ENCODE peak calls at places on chromosomes 7 and 10, in four cellular contexts. F is Peyer's patch, X is upper lobe of right lung, B is fibroblast of mammary gland. M is an unnamed sample.

GRCh38 chr7:109986701-109987100 is 1104.2 kb upstream of the LRRN3 start:
- DNase-seq in F (no peak), X (no peak), B (no peak), M (no peak)

GRCh38 chr7:50349399-50349798 is 44.9 kb downstream of the IKZF1 start:
- DNase-seq in F (no peak), X (no peak), B (no peak), M (no peak)

GRCh38 chr10:69955897-69956832 is 96.5 kb upstream of the MACROH2A2 start:
- DNase-seq in F (peak; percentile 47), X (no peak), B (no peak), M (peak; percentile 51)

GRCh38 chr10:122301055-122301810 is 30.1 kb downstream of the BTBD16 start:
- DNase-seq in F (no peak), X (no peak), B (peak; percentile 80), M (no peak)

GRCh38 chr10:129631011-129631410 is 164.0 kb downstream of the MGMT start:
- DNase-seq in F (no peak), X (no peak), B (no peak), M (no peak)

GRCh38 chr10:125811251-125811650 is 11.8 kb downstream of the UROS start:
- DNase-seq in F (no peak), X (no peak), B (no peak), M (no peak)

GRCh38 chr7:50855526-50855925 is 72.8 kb upstream of the GRB10 start:
- DNase-seq in F (no peak), X (no peak), B (no peak), M (no peak)

GRCh38 chr10:101643546-101643945 is 51.4 kb downstream of the FBXW4 start:
- DNase-seq in F (no peak), X (no peak), B (no peak), M (no peak)

GRCh38 chr10:1070939-1071338 is 14.8 kb downstream of the WDR37 start:
- DNase-seq in F (no peak), X (no peak), B (peak; percentile 20), M (no peak)

GRCh38 chr7:63899691-63900393 is 98.8 kb upstream of the ZNF722 start:
- DNase-seq in F (peak; percentile 50), X (peak; percentile 87), B (peak; percentile 23), M (peak; percentile 76)

GRCh38 chr10:125812128-125812527 is 10.9 kb downstream of the UROS start:
- DNase-seq in F (no peak), X (no peak), B (peak; percentile 16), M (no peak)

GRCh38 chr10:72784551-72785421 is 92.8 kb downstream of the MCU start:
- DNase-seq in F (no peak), X (no peak), B (peak; percentile 87), M (peak; percentile 65)

GRCh38 chr10:6052247-6053221 is 9.6 kb downstream of the IL2RA start:
- DNase-seq in F (peak; percentile 87), X (no peak), B (no peak), M (peak; percentile 58)

GRCh38 chr10:103499881-103500280 is 6.4 kb downstream of the NEURL1 start:
- DNase-seq in F (no peak), X (no peak), B (no peak), M (no peak)

GRCh38 chr7:112926018-112926417 is 135.8 kb upstream of the TMEM168 start:
- DNase-seq in F (no peak), X (no peak), B (no peak), M (no peak)

GRCh38 chr7:148503900-148504487 is 86.6 kb upstream of the C7orf33 start:
- DNase-seq in F (no peak), X (no peak), B (peak; percentile 56), M (no peak)

GRCh38 chr7:80921130-80921529 is 2.3 kb upstream of the SEMA3C start:
- DNase-seq in F (no peak), X (no peak), B (peak; percentile 39), M (no peak)

GRCh38 chr10:24238527-24239247 is 29.7 kb downstream of the KIAA1217 start:
- DNase-seq in F (no peak), X (no peak), B (no peak), M (no peak)

GRCh38 chr7:135335628-135336139 is 102.0 kb downstream of the STRA8 start:
- DNase-seq in F (peak; percentile 84), X (no peak), B (peak; percentile 45), M (no peak)

GRCh38 chr7:78039791-78040776 is 241.5 kb downstream of the PHTF2 start:
- DNase-seq in F (peak; percentile 68), X (no peak), B (peak; percentile 17), M (peak; percentile 68)

GRCh38 chr7:7861211-7861633 is 107.4 kb upstream of the GLCCI1 start:
- DNase-seq in F (no peak), X (no peak), B (peak; percentile 91), M (no peak)

GRCh38 chr10:47076949-47077348 is 165.7 kb downstream of the PTPN20 start:
- DNase-seq in F (no peak), X (no peak), B (peak; percentile 45), M (no peak)

GRCh38 chr7:127413962-127414361 is 21.5 kb upstream of the ZNF800 start:
- DNase-seq in F (no peak), X (no peak), B (no peak), M (no peak)

GRCh38 chr7:123143206-123143605 is 56.6 kb downstream of the SLC13A1 start:
- DNase-seq in F (no peak), X (no peak), B (no peak), M (no peak)

GRCh38 chr10:61028861-61029361 is 84.9 kb upstream of the RHOBTB1 start:
- DNase-seq in F (no peak), X (no peak), B (peak; percentile 19), M (no peak)

GRCh38 chr10:49756031-49756430 is 6.1 kb downstream of the OGDHL start:
- DNase-seq in F (no peak), X (no peak), B (no peak), M (no peak)

GRCh38 chr10:102066421-102067068 is 1.4 kb downstream of the HPS6 start:
- DNase-seq in F (no peak), X (no peak), B (no peak), M (no peak)

GRCh38 chr7:130189281-130189782 is 15.9 kb downstream of the TMEM209 start:
- DNase-seq in F (no peak), X (no peak), B (peak; percentile 31), M (no peak)

DNA sequence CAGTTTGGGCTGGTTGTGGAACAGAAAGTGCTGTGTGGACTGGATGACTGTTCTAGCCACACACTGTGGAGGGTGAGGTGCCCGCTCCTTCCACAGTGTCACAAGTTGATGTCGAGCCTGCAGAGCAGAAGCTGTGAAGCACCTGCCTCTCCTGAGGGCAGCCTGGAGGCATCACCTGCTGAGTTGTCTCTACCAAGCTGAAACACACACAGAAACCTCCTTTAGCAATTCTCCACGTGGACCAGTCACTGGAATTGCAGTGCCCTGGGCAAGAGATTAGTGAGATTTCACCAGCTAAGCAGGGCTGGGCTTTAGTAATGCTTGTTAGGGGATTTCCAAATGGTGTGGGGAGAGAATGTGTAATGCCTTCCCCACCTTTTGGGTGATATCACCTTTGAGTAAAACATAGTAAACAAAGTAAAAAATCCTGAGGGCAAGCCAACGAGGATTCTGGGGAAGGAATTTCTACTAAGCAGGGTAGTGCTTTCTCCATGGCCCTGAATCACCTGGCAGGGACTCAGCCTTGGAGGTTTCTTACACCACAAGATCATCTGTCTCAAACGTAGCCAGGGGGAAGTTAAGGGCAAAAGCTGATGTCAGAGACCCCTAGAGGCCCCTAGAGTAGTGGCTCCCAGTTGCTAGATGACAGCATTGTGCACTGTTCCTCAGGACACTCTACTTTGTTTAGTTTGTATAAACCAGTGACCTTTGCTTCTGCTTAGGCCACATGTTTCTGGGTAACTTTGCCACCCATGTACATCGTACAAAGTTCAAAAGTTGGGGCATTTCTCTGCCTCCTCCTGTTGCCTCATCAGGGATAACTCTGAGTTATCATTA is 233.1 kb upstream of the IGFBP3 start:
- DNase-seq in F (peak; percentile 57), X (no peak), B (peak; percentile 49), M (no peak)
- TF ChIP-seq CTCF in F (no peak), X (no peak), B (no peak), M (no peak)

GRCh38 chr7:34084651-34085050 is 179.3 kb downstream of the BMPER start:
- DNase-seq in F (no peak), X (no peak), B (no peak), M (no peak)

GRCh38 chr7:34090796-34091195 is 185.5 kb downstream of the BMPER start:
- DNase-seq in F (no peak), X (no peak), B (peak; percentile 49), M (no peak)

GRCh38 chr7:34091330-34091917 is 186.1 kb downstream of the BMPER start:
- DNase-seq in F (peak; percentile 64), X (no peak), B (peak; percentile 81), M (no peak)

GRCh38 chr7:34086064-34086463 is 180.7 kb downstream of the BMPER start:
- DNase-seq in F (no peak), X (no peak), B (peak; percentile 58), M (no peak)

GRCh38 chr7:34087892-34088891 is 182.9 kb downstream of the BMPER start:
- DNase-seq in F (no peak), X (no peak), B (peak; percentile 61), M (no peak)
- TF ChIP-seq CTCF in F (no peak), X (peak; percentile 42), B (peak; percentile 77), M (peak; percentile 21)

GRCh38 chr10:19164461-19164860 is 115.9 kb downstream of the MALRD1 start:
- DNase-seq in F (no peak), X (no peak), B (no peak), M (no peak)

GRCh38 chr10:19169684-19170083 is 121.1 kb downstream of the MALRD1 start:
- DNase-seq in F (no peak), X (no peak), B (no peak), M (no peak)

GRCh38 chr10:19168584-19168983 is 120.0 kb downstream of the MALRD1 start:
- DNase-seq in F (no peak), X (no peak), B (no peak), M (no peak)
- TF ChIP-seq CTCF in F (no peak), X (no peak), B (no peak), M (no peak)

GRCh38 chr7:2063562-2064360 is 169.0 kb downstream of the MAD1L1 start:
- DNase-seq in F (peak; percentile 55), X (no peak), B (peak; percentile 49), M (no peak)
- TF ChIP-seq CTCF in F (no peak), X (no peak), B (peak; percentile 43), M (no peak)

DNA sequence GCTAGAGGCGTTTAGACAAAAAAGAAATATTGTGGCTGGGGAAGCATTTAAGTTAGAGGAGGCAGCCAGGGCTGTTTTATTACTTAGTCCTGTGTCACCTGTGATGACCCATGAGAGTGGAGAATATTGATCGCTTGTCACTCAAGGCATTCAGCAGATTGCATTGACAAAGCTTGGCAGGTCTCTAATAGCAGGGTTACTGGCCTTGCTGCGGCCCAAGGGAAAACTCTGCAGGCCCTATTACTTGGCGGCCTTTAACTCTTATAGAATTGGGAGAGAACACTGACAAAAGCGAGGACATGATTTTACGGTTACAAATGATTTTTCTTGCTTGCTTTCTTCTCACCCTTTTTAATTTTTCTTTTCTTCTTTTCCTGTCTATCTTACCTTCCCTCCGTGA is 473.5 kb downstream of the AUTS2 start:
- DNase-seq in F (no peak), X (no peak), B (no peak), M (no peak)
- TF ChIP-seq CTCF in F (no peak), X (no peak), B (no peak), M (no peak)

GRCh38 chr7:34596887-34597286 is 61.1 kb upstream of the NPSR1 start:
- DNase-seq in F (no peak), X (no peak), B (no peak), M (no peak)
- TF ChIP-seq CTCF in F (no peak), X (peak; percentile 20), B (peak; percentile 12), M (no peak)

M was measured in sigmoid colon.